ENCODE peak calls at places on chromosome 9, in eight cellular contexts. K is astrocyte of the spinal cord; N is right atrium auricular region; R is SK-N-SH; X is cardiac fibroblast; E is heart left ventricle; A is psoas muscle; L is CD4-positive, alpha-beta T cell. S is an unnamed sample.

GRCh38 chr9:37293664-37294524 is 128.6 kb upstream of the GRHPR start:
- DNase-seq in K (no peak), N (no peak), R (peak; percentile 36), X (peak; percentile 59), E (no peak), A (no peak), L (no peak), S (no peak)

GRCh38 chr9:5073701-5074100 is 88.6 kb downstream of the JAK2 start:
- DNase-seq in K (no peak), N (no peak), R (no peak), X (no peak), E (no peak), A (no peak), L (no peak), S (no peak)

GRCh38 chr9:1978941-1979340 is 36.2 kb upstream of the SMARCA2 start:
- DNase-seq in K (no peak), N (no peak), R (peak; percentile 7), X (peak; percentile 77), E (no peak), A (peak; percentile 49), L (no peak), S (no peak)

GRCh38 chr9:89933578-89933977 is 328.8 kb downstream of the GADD45G start:
- DNase-seq in K (no peak), N (no peak), R (no peak), X (no peak), E (no peak), A (no peak), L (no peak), S (no peak)

GRCh38 chr9:4865685-4866084 is 72.9 kb downstream of the RCL1 start:
- DNase-seq in K (no peak), N (no peak), R (no peak), X (no peak), E (no peak), A (no peak), L (no peak), S (no peak)

GRCh38 chr9:98610711-98611110 is 98.0 kb downstream of the GABBR2 start:
- DNase-seq in K (no peak), N (no peak), R (no peak), X (peak; percentile 8), E (no peak), A (no peak), L (no peak), S (no peak)

GRCh38 chr9:15697459-15697858 is 144.6 kb downstream of the CCDC171 start:
- DNase-seq in K (peak; percentile 90), N (no peak), R (no peak), X (peak; percentile 46), E (no peak), A (no peak), L (no peak), S (no peak)

GRCh38 chr9:127644943-127645342 is 32.9 kb downstream of the STXBP1 start:
- DNase-seq in K (peak; percentile 6), N (no peak), R (no peak), X (peak; percentile 20), E (no peak), A (no peak), L (no peak), S (no peak)

GRCh38 chr9:21974230-21974541 is 20.0 kb downstream of the CDKN2A start:
- DNase-seq in K (peak; percentile 27), N (no peak), R (no peak), X (no peak), E (no peak), A (no peak), L (no peak), S (no peak)

GRCh38 chr9:19465571-19466267 is 56.9 kb downstream of the ACER2 start:
- DNase-seq in K (no peak), N (no peak), R (no peak), X (no peak), E (no peak), A (no peak), L (no peak), S (no peak)

GRCh38 chr9:90142580-90142979 is 500.0 kb downstream of the DIRAS2 start:
- DNase-seq in K (peak; percentile 34), N (no peak), R (peak; percentile 24), X (peak; percentile 56), E (no peak), A (no peak), L (peak; percentile 42), S (peak; percentile 53)

GRCh38 chr9:33306037-33306436 is 15.7 kb downstream of the NFX1 start:
- DNase-seq in K (no peak), N (no peak), R (no peak), X (no peak), E (no peak), A (no peak), L (no peak), S (no peak)

GRCh38 chr9:3939820-3940219 is 360.0 kb downstream of the GLIS3 start:
- DNase-seq in K (no peak), N (no peak), R (no peak), X (no peak), E (no peak), A (no peak), L (no peak), S (no peak)

GRCh38 chr9:7938092-7938491 is 138.5 kb upstream of the DMAC1 start:
- DNase-seq in K (no peak), N (no peak), R (no peak), X (no peak), E (no peak), A (no peak), L (no peak), S (no peak)

GRCh38 chr9:127521919-127522304 is 70.6 kb downstream of the LRSAM1 start:
- DNase-seq in K (no peak), N (no peak), R (no peak), X (no peak), E (peak; percentile 69), A (no peak), L (no peak), S (no peak)

GRCh38 chr9:86135374-86135773 is 36.0 kb upstream of the GOLM1 start:
- DNase-seq in K (no peak), N (no peak), R (no peak), X (no peak), E (no peak), A (no peak), L (no peak), S (peak; percentile 31)

GRCh38 chr9:27189426-27189825 is 80.4 kb downstream of the TEK start:
- DNase-seq in K (no peak), N (no peak), R (no peak), X (no peak), E (no peak), A (no peak), L (no peak), S (no peak)

GRCh38 chr9:6777218-6777902 is 19.6 kb downstream of the KDM4C start:
- DNase-seq in K (no peak), N (no peak), R (no peak), X (no peak), E (no peak), A (no peak), L (no peak), S (no peak)

GRCh38 chr9:133141833-133142594 is 21.0 kb upstream of the RALGDS start:
- DNase-seq in K (no peak), N (no peak), R (peak; percentile 87), X (no peak), E (no peak), A (peak; percentile 73), L (peak; percentile 77), S (peak; percentile 8)

GRCh38 chr9:89591291-89592200 is 13.3 kb upstream of the GADD45G start:
- DNase-seq in K (no peak), N (peak; percentile 40), R (no peak), X (no peak), E (no peak), A (no peak), L (no peak), S (peak; percentile 39)

GRCh38 chr9:366620-367019 is 152.0 kb downstream of the DOCK8 start:
- DNase-seq in K (no peak), N (no peak), R (no peak), X (no peak), E (no peak), A (no peak), L (no peak), S (no peak)
- TF ChIP-seq CTCF in K (no peak), N (no peak), R (no peak), X (no peak), E (no peak), A (no peak), L (no peak), S (no peak)

GRCh38 chr9:82492274-82492673 is 503.7 kb downstream of the SPATA31D1 start:
- DNase-seq in K (no peak), N (no peak), R (no peak), X (no peak), E (no peak), A (no peak), L (no peak), S (no peak)
- TF ChIP-seq CTCF in K (no peak), N (no peak), R (no peak), X (no peak), E (no peak), A (no peak), L (no peak), S (no peak)

DNA sequence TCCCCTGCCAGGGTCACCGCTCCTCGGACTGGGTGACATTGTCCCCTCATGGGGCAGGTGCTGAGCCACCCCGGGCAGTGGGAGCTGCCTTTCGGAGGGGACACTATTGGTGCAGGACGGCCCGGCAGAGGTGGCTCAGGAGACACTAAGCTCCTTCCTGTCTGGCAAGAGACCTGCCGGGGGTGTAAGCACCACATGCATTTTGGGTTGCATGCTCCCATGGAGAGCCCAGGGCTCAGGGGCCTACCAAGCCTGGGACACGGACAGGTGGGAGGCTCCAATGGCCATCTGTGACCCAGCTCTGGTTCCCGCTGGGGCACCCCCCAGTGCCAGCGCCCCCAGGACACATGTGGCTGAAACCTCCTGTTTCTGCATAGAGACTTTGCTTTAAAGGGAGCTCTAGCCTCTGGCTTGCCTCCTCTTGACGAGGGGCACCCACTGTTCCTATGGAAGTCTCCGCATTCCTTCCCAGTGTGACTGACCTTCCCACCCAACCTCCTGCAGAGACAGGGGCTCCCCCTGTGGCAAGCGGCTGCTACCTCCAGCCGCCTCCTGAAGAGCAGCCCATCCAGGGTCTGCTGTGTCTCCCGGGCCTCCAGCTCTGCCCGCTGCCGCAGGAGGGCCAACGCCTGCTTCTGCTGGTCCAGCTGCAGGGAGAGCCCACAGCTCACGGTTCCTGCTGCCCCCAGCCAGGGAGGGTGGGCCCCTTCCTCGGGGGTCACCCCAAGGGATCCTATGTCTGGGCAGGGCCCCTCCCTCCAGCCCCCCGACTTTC is 28.1 kb downstream of the CCDC187 start:
- DNase-seq in K (no peak), N (no peak), R (peak; percentile 69), X (no peak), E (no peak), A (no peak), L (no peak), S (no peak)
- TF ChIP-seq CTCF in K (no peak), N (no peak), R (no peak), X (no peak), E (no peak), A (no peak), L (no peak), S (peak; percentile 14)

GRCh38 chr9:83322438-83322837 is 215.8 kb downstream of the FRMD3 start:
- DNase-seq in K (no peak), N (no peak), R (no peak), X (no peak), E (no peak), A (no peak), L (no peak), S (no peak)
- TF ChIP-seq CTCF in K (no peak), N (no peak), R (no peak), X (no peak), E (no peak), A (no peak), L (no peak), S (no peak)

S was measured in glutamatergic neuron.